ENCODE peak calls at places on chromosome 22, in ten cellular contexts. T is bronchial epithelial cell, G is hepatocyte, J is RWPE2, L is prostate gland, W is astrocyte of the cerebellum, S is kidney epithelial cell, R is HFFc6, I is RWPE1, N is B cell. U is an unnamed sample.
A peak's percentile ranks its signal among the peaks of the same experiment; 100 is the strongest.

GRCh38 chr22:21949948-21950347 is 2.7 kb downstream of the PPM1F start:
- DNase-seq in I (no peak), S (no peak), G (no peak), R (no peak), W (no peak), N (no peak), T (no peak), L (no peak), J (no peak), U (no peak)

GRCh38 chr22:21621025-21621424 is 8.8 kb downstream of the YDJC start:
- DNase-seq in S (no peak), L (no peak), R (no peak), I (no peak), W (no peak), T (no peak), N (no peak), G (no peak), J (no peak), U (no peak)

GRCh38 chr22:47608421-47608820 is 846.0 kb downstream of the TBC1D22A start:
- DNase-seq in R (no peak), T (no peak), I (no peak), W (no peak), N (no peak), S (no peak), L (no peak), G (no peak), J (peak; percentile 20), U (no peak)

GRCh38 chr22:37212174-37212906 is at the start of gene SSTR3:
- DNase-seq in I (no peak), J (peak; percentile 42), S (no peak), T (no peak), N (no peak), G (peak; percentile 76), L (no peak), W (no peak), R (no peak), U (no peak)

GRCh38 chr22:44312766-44313165 is at the start of gene SHISAL1:
- DNase-seq in S (no peak), R (peak; percentile 0), T (no peak), W (no peak), I (no peak), G (no peak), J (no peak), L (no peak), N (no peak), U (peak; percentile 55)

GRCh38 chr22:37509026-37509886 is 10.0 kb downstream of the CARD10 start:
- DNase-seq in G (no peak), S (no peak), R (no peak), L (no peak), J (no peak), W (no peak), T (no peak), I (no peak), N (no peak), U (no peak)

GRCh38 chr22:45335021-45335818 is 25.5 kb downstream of the FAM118A start:
- DNase-seq in R (no peak), J (no peak), I (no peak), G (no peak), L (peak; percentile 81), N (no peak), T (no peak), S (no peak), W (no peak), U (no peak)

GRCh38 chr22:30325065-30325720 is 1.5 kb downstream of the TBC1D10A start:
- DNase-seq in J (no peak), G (peak; percentile 91), W (no peak), T (peak; percentile 90), N (no peak), S (no peak), R (peak; percentile 81), I (peak; percentile 77), L (peak; percentile 76), U (peak; percentile 86)

GRCh38 chr22:48511211-48511610 is 1316.5 kb downstream of the BRD1 start:
- DNase-seq in L (no peak), G (no peak), J (no peak), R (no peak), S (no peak), I (no peak), W (no peak), N (no peak), T (no peak), U (no peak)

GRCh38 chr22:23820748-23821211 is 18.0 kb downstream of the DERL3 start:
- DNase-seq in G (no peak), L (no peak), R (no peak), S (no peak), I (no peak), T (no peak), W (no peak), J (no peak), N (peak; percentile 46), U (no peak)
- TF ChIP-seq CTCF in G (no peak), L (no peak), R (no peak), S (no peak), I (no peak), T (no peak), W (no peak), J (no peak), N (no peak), U (no peak)

DNA sequence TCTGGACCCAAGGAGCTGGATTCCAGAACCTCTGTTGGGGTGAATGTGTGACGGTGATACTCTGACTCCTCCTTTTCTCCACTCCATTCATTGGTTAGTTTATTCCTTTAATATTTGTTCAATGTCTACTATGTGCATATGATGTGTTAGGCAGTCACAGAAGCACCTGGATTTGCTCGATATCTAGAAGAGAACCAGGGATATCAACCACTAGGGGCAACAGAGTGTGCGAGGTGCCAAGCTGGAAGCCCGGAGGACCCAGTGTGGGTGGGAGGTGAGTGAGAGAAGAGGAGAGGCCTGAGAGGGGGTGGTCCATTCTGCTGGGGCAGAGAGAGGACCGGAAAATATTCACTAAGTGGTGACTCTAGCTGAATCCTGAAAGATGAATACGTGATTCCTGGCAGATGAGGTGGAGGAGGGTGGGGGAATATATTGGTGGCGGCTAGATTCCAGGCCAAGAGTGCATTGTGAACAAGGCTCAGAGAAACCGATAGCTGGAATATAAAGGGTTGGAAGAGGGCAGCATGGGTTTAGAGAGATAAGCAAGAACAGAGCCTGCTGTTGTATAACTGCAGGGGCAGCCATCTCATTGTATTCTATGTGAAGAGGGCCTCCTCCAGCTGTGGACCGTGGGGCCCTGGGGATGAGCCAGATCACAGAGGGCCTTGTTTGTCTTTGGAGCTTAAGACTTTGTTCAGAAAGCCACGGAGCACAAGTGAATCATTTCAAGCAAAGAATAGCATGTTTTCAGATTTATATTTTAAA is 6.9 kb upstream of the TIMP3 start:
- DNase-seq in J (no peak), N (no peak), R (no peak), G (no peak), L (no peak), I (no peak), W (no peak), T (no peak), S (no peak), U (no peak)
- TF ChIP-seq CTCF in J (no peak), N (no peak), R (peak; percentile 43), G (no peak), L (no peak), I (no peak), W (no peak), T (peak; percentile 4), S (no peak), U (no peak)

GRCh38 chr22:50547231-50547851 is 1.6 kb downstream of the KLHDC7B start:
- DNase-seq in G (no peak), I (no peak), J (no peak), W (no peak), N (no peak), T (no peak), R (no peak), L (no peak), S (no peak), U (no peak)

GRCh38 chr22:50544746-50545253 is 899 bp upstream of the KLHDC7B start:
- DNase-seq in J (peak; percentile 75), S (no peak), L (no peak), W (no peak), I (no peak), R (no peak), G (peak; percentile 18), T (peak; percentile 82), N (peak; percentile 43), U (peak; percentile 91)

GRCh38 chr22:50544078-50544745 is 1.5 kb upstream of the KLHDC7B start:
- DNase-seq in T (peak; percentile 51), L (peak; percentile 57), I (no peak), J (no peak), R (peak; percentile 55), G (peak; percentile 89), S (no peak), W (no peak), N (peak; percentile 93), U (peak; percentile 18)

GRCh38 chr22:50546326-50547230 is 879 bp downstream of the KLHDC7B start:
- DNase-seq in N (no peak), R (no peak), L (no peak), G (no peak), T (no peak), W (no peak), J (no peak), I (no peak), S (no peak), U (no peak)

DNA sequence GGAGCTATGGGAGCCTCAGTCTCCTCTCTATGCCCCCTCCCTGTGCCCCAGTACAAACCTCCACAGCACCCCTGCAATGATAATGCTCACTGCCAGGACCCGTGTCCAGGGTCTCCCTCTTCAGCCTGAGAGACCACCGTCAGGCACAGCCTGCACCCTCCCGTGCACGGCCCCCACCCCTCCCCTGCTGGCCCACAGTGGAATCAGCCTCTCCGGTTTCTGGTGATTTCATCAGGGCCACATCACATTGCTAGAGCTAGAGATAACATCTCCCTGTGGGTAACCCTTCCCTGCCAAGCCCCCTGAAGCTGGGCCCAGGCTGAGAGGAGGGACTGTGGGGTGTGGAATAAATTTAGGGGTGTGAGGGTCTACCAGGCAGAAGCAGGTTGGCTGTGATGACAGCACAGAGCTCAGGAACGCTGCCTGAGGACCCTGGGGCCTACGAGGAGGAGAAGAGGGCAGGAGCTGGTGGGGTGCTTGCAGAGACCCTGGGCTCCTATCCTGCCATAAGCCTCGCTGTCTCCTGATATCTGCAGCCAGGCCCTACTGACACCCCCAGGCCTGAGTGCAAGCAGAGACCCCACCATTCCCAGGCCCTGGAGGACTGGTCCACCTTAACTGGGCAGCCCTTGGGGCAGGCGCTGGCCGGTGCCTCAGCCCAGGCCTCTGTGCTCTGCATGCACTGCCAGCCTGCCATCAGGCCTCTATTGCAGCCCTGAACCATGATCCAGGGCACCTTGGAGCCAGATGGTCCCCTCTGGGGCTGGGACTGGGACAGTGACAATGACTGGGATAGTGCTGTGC is at the start of gene KLHDC7B:
- DNase-seq in S (no peak), L (no peak), G (peak; percentile 16), J (no peak), R (no peak), N (no peak), W (no peak), I (no peak), T (no peak), U (no peak)
- TF ChIP-seq CTCF in S (no peak), L (no peak), G (no peak), J (no peak), R (peak; percentile 29), N (no peak), W (no peak), I (no peak), T (peak; percentile 42), U (no peak)

DNA sequence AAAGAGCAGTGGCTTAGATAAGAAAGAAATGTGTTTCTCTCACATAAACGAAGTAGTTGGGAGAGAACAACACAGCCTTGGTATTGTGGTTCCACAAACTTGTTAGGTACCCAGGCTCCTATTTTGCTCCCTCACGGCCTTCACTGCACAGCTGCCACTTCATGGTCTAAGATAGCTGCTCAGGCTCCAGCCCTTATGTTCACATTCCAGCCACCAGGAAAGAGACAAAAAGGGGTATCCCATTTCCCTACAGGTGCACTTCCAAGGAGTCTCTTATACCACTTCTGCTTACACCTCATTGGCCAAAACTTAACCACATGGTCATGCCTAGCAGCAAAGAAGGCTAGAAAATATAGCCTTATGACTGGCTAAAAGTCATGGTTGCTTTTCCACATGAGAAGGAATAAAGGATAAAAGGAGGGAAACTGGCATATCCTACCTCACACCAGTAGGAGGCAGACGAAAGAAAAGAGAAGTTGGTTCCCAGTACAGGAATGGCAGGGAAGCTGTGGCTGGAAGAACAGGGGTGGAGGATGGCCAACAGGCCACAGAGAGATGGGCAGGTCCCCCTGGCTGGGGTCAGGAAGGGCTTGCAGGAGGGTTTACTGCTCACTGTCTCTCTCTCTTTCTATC is 5.4 kb upstream of the HDHD5 start:
- DNase-seq in L (no peak), J (no peak), G (no peak), R (no peak), S (no peak), W (no peak), N (no peak), T (no peak), I (no peak), U (no peak)
- TF ChIP-seq CTCF in L (no peak), J (no peak), G (peak; percentile 2), R (peak; percentile 64), S (peak; percentile 28), W (peak; percentile 31), N (no peak), T (peak; percentile 12), I (no peak), U (peak; percentile 22)